ENCODE peak calls at places on chromosomes 16 and 17, in four cellular contexts. I is K562, Q is HepG2, Y is GM12878. W is an unnamed sample.

GRCh38 chr16:2042171-2042570 is 5.5 kb downstream of the NTHL1 start:
- DNase-seq in Y (no peak), I (no peak), Q (no peak), W (no peak)

GRCh38 chr16:4561565-4561964 is 5.4 kb downstream of the C16orf96 start:
- DNase-seq in I (peak), Y (no peak), Q (no peak), W (no peak)

GRCh38 chr17:71828182-71828596 is 292.6 kb upstream of the SOX9 start:
- DNase-seq in Y (no peak), I (no peak), Q (no peak), W (peak)

GRCh38 chr16:83586036-83586810 is 221.6 kb upstream of the HSBP1 start:
- DNase-seq in I (no peak), Q (no peak), Y (no peak), W (no peak)

GRCh38 chr17:77253611-77254051 is 112.9 kb downstream of the SEC14L1 start:
- DNase-seq in Q (no peak), Y (no peak), I (no peak), W (no peak)

GRCh38 chr16:75377971-75378386 is 55.3 kb downstream of the CFDP1 start:
- DNase-seq in Y (no peak), I (no peak), Q (no peak), W (no peak)

GRCh38 chr17:64635647-64636305 is 26.3 kb downstream of the SMURF2 start:
- DNase-seq in Q (no peak), I (no peak), Y (peak), W (no peak)

GRCh38 chr17:40950176-40950575 is 12.7 kb upstream of the KRT23 start:
- DNase-seq in I (no peak), Y (no peak), Q (no peak), W (no peak)

GRCh38 chr17:19317359-19318095 is 45.0 kb downstream of the B9D1 start:
- DNase-seq in I (peak), Q (peak), Y (no peak), W (peak)

GRCh38 chr17:67111327-67111726 is 67.0 kb downstream of the CACNG1 start:
- DNase-seq in I (no peak), Q (no peak), Y (no peak), W (no peak)

GRCh38 chr17:58278661-58279015 is 2.1 kb downstream of the MPO start:
- DNase-seq in Y (no peak), I (peak), Q (no peak), W (peak)

GRCh38 chr17:81831957-81832607 is 1.0 kb downstream of the MCRIP1 start:
- DNase-seq in Q (no peak), Y (no peak), I (no peak), W (no peak)

GRCh38 chr16:56972403-56972802 is 10.7 kb downstream of the CETP start:
- DNase-seq in Y (no peak), Q (no peak), I (no peak), W (no peak)

GRCh38 chr17:74790206-74791066 is 14.3 kb upstream of the NAT9 start:
- DNase-seq in Y (no peak), I (no peak), Q (no peak), W (no peak)

GRCh38 chr16:84514874-84515835 is 10.7 kb upstream of the MEAK7 start:
- DNase-seq in Y (peak), Q (peak), I (no peak), W (no peak)

GRCh38 chr16:78584991-78585390 is 485.5 kb downstream of the WWOX start:
- DNase-seq in Q (no peak), I (no peak), Y (no peak), W (no peak)

GRCh38 chr17:32350662-32351418 is 883 bp downstream of the ZNF207 start:
- DNase-seq in Y (no peak), Q (peak), I (no peak), W (no peak)

GRCh38 chr17:77233635-77234334 is 93.0 kb downstream of the SEC14L1 start:
- DNase-seq in Q (peak), I (peak), Y (peak), W (no peak)

GRCh38 chr17:60086822-60087591 is 8.3 kb upstream of the HEATR6 start:
- DNase-seq in I (no peak), Y (no peak), Q (no peak), W (no peak)

GRCh38 chr17:18026408-18026776 is 12.6 kb downstream of the ATPAF2 start:
- DNase-seq in I (no peak), Q (no peak), Y (no peak), W (no peak)

GRCh38 chr17:40284085-40284713 is 3.5 kb upstream of the CDC6 start:
- DNase-seq in I (no peak), Q (no peak), Y (no peak), W (no peak)

GRCh38 chr17:72615627-72615991 is 476.9 kb downstream of the SLC39A11 start:
- DNase-seq in I (no peak), Y (no peak), Q (no peak), W (no peak)

GRCh38 chr16:11229432-11229831 is 26.6 kb downstream of the SOCS1 start:
- DNase-seq in Q (no peak), Y (no peak), I (no peak), W (no peak)

GRCh38 chr16:11231367-11231970 is 24.5 kb downstream of the SOCS1 start:
- DNase-seq in I (peak), Q (no peak), Y (no peak), W (no peak)

GRCh38 chr16:11232852-11233726 is 22.9 kb downstream of the SOCS1 start:
- DNase-seq in Y (no peak), Q (no peak), I (peak), W (no peak)

GRCh38 chr16:11232302-11232851 is 23.6 kb downstream of the SOCS1 start:
- DNase-seq in I (no peak), Q (no peak), Y (no peak), W (no peak)

DNA sequence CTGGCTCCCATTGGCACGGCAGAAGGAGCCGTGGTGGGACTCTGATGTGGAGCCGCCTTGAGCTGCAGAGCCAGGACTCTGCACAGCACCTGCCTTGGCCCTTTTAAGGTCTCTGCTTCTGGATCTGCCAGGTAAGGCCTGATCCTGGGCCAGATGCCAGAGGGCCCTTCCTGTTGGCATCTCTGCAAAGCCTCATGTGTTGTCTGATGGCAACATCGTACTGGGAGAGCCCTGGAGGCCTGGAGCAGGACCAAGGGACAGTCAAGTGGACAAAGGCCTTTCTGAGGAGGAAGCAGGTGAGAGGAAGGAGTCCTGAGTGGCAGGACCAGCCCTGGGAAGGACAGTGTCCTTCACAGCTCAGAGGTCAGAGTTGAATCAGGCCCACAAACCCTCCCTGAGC is 26.1 kb downstream of the SOCS1 start:
- DNase-seq in Y (no peak), I (no peak), Q (no peak), W (no peak)
- TF ChIP-seq TARDBP in Y (no peak), I (no peak), Q (no peak), W (no peak)

GRCh38 chr17:2375406-2375805 is 25.5 kb downstream of the MNT start:
- DNase-seq in Y (no peak), Q (no peak), I (no peak), W (no peak)

GRCh38 chr17:2373179-2373578 is 27.7 kb downstream of the MNT start:
- DNase-seq in I (no peak), Q (no peak), Y (no peak), W (no peak)

GRCh38 chr17:2372681-2373080 is 28.2 kb downstream of the MNT start:
- DNase-seq in I (no peak), Y (no peak), Q (no peak), W (no peak)

GRCh38 chr17:2376107-2376506 is 24.8 kb downstream of the MNT start:
- DNase-seq in Q (no peak), Y (no peak), I (no peak), W (no peak)

DNA sequence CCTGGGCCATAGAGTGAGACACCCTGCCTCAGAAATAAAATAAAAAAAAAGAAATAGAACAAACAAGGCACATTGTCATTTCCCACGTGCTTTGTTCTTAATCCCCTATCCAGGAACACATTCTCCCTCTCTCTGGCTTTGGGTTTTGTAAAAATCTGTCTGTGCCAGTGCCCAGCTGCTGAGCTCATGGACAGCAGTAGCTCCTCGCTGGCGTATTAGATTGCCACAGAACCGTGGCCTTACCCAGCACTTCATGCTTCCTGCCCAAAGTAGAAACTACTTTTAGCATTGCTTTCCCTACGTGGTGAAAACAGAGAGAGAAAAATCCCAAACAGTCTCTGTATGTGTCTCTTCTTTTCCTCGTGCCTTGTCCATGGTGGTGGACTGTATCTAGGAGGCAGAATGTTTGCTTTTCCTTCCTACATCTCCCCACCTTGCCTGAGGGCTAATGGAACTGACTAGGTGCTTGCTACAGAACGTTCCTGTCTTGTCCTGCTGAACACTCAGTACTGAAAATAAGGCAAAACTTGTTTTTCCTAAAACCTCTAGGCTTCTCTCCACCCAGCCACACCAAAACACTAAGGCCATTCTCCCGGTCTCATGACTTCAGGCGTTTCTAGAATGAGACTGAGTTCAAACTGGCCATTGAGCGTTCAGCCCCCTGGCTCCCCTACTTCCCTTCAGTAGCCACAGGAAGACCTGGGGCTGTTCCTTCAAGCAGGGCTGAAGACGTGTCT is 26.1 kb downstream of the MNT start:
- DNase-seq in Q (no peak), Y (no peak), I (no peak), W (no peak)
- TF ChIP-seq FOXK2 in Q (no peak), Y (no peak), I (no peak), W (no peak)

GRCh38 chr16:81729451-81729850 is 49.6 kb upstream of the PLCG2 start:
- DNase-seq in I (no peak), Y (no peak), Q (peak), W (peak)
- TF ChIP-seq BHLHE40 in I (no peak), Y (no peak), Q (no peak), W (no peak)

DNA sequence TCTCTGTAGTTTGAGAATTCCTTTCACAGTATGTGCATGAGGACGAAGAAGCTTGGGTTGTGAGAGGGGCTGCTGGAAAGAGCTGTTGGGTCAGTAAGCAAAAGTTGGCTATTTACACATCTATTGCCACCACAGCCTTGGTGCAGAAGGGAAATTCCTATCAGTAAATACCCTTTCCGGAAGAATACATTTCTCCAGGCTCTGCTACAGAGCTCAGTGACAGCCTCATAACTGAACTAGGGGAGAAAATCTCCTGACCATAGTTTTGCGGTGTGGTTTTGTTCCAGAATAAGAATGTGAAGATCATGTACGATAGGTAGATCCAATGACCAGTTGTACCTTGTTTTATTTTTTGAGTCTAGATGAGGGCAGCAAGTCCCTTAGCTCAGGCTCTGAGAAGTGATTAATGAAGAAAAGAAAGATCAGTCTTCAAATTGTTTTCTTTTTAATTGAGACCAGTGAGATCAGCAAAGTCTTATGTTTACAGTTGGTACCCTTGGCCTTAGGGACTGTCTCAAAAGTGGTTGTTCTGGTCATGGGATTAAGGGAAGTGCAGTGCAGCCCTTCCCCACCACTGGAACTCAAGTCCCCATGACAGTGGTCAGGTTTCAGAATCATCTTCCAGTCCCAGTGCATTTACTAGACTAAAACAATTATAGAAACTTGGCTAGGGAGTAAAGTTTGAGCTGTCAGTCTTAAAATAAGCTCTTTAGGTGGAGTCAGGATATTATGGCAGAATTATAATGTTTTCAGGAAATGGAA is 123.5 kb downstream of the PHKB start:
- DNase-seq in Y (no peak), I (no peak), Q (no peak), W (no peak)
- TF ChIP-seq TARDBP in Y (no peak), I (no peak), Q (no peak), W (no peak)

W was measured in HEK293T.